ENCODE peak calls at places on chromosome 4, in seven cellular contexts. H, D, T, A, K, Y and I are unnamed samples.
A peak's percentile ranks its signal among the peaks of the same experiment; 100 is the strongest.

GRCh38 chr4:37244583-37245390 is at the start of gene NWD2:
- DNase-seq in H (peak; percentile 74), K (peak; percentile 25), A (no peak), Y (peak; percentile 11), D (no peak), T (no peak), I (no peak)

GRCh38 chr4:2598661-2599654 is 62.5 kb downstream of the FAM193A start:
- DNase-seq in T (no peak), Y (peak; percentile 51), K (peak; percentile 8), D (no peak), H (peak; percentile 71), A (peak; percentile 9), I (peak; percentile 34)

GRCh38 chr4:163611784-163612445 is 117.4 kb downstream of the TMA16 start:
- DNase-seq in T (no peak), Y (no peak), D (no peak), A (no peak), H (no peak), K (no peak), I (no peak)

GRCh38 chr4:141609243-141609642 is 27.1 kb upstream of the IL15 start:
- DNase-seq in D (no peak), T (no peak), H (no peak), A (no peak), Y (no peak), K (peak; percentile 2), I (peak; percentile 10)

GRCh38 chr4:8646296-8647093 is 53.9 kb downstream of the CPZ start:
- DNase-seq in T (no peak), K (no peak), D (no peak), H (peak; percentile 49), Y (no peak), A (no peak), I (no peak)

GRCh38 chr4:71938776-71939175 is 93.0 kb upstream of the NPFFR2 start:
- DNase-seq in A (peak; percentile 6), H (no peak), D (no peak), T (no peak), K (no peak), Y (no peak), I (no peak)

GRCh38 chr4:3291969-3292570 is 751 bp upstream of the RGS12 start:
- DNase-seq in T (no peak), K (peak; percentile 80), A (peak; percentile 11), H (peak; percentile 78), D (no peak), Y (no peak), I (no peak)

GRCh38 chr4:33297091-33297490 is 2576.9 kb downstream of the PCDH7 start:
- DNase-seq in A (no peak), K (no peak), D (no peak), T (no peak), Y (no peak), H (no peak), I (no peak)

GRCh38 chr4:173937871-173938270 is 345.6 kb downstream of the FBXO8 start:
- DNase-seq in D (no peak), Y (no peak), H (no peak), A (no peak), T (no peak), K (peak; percentile 17), I (no peak)

GRCh38 chr4:88320780-88321373 is 36.5 kb upstream of the PPM1K start:
- DNase-seq in Y (peak; percentile 50), H (peak; percentile 73), T (peak; percentile 7), A (no peak), K (peak; percentile 3), D (no peak), I (peak; percentile 4)

GRCh38 chr4:1695913-1696312 is 11.8 kb upstream of the FAM53A start:
- DNase-seq in A (no peak), K (no peak), D (no peak), T (no peak), Y (no peak), H (no peak), I (no peak)

GRCh38 chr4:134160211-134160610 is 41.4 kb downstream of the PABPC4L start:
- DNase-seq in H (peak; percentile 75), T (no peak), D (no peak), Y (no peak), A (no peak), K (no peak), I (no peak)

GRCh38 chr4:75673959-75674328 is 733 bp upstream of the G3BP2 start:
- DNase-seq in T (no peak), A (no peak), H (peak; percentile 78), D (no peak), K (no peak), Y (no peak), I (no peak)

GRCh38 chr4:61200195-61200990 is at the start of gene ADGRL3:
- DNase-seq in K (peak; percentile 9), H (peak; percentile 90), A (peak; percentile 3), T (no peak), D (no peak), Y (peak; percentile 4), I (no peak)

GRCh38 chr4:183141997-183142396 is 42.9 kb downstream of the WWC2 start:
- DNase-seq in T (no peak), K (no peak), H (no peak), D (no peak), Y (no peak), A (no peak), I (no peak)

GRCh38 chr4:126778348-126778747 is 854.4 kb upstream of the INTU start:
- DNase-seq in K (peak; percentile 87), T (no peak), Y (no peak), H (no peak), A (peak; percentile 85), D (peak; percentile 72), I (peak; percentile 71)

GRCh38 chr4:87188932-87189331 is 31.5 kb downstream of the KLHL8 start:
- DNase-seq in D (no peak), Y (no peak), H (no peak), K (no peak), A (no peak), T (no peak), I (no peak)

GRCh38 chr4:56786955-56787354 is 34.5 kb downstream of the SPINK2 start:
- DNase-seq in Y (no peak), T (no peak), K (peak; percentile 76), D (peak; percentile 75), H (peak; percentile 84), A (peak; percentile 95), I (peak; percentile 17)

GRCh38 chr4:39976945-39977488 is 694 bp downstream of the PDS5A start:
- DNase-seq in D (no peak), H (peak; percentile 68), A (no peak), T (peak; percentile 37), Y (peak; percentile 36), K (peak; percentile 56), I (peak; percentile 36)

GRCh38 chr4:188660796-188661195 is 521.6 kb downstream of the TRIML1 start:
- DNase-seq in Y (no peak), A (no peak), D (no peak), T (no peak), K (no peak), H (peak; percentile 69), I (no peak)

GRCh38 chr4:78864405-78865024 is 74.7 kb downstream of the PAQR3 start:
- DNase-seq in D (peak; percentile 59), Y (no peak), T (no peak), K (peak; percentile 81), H (no peak), A (peak; percentile 90), I (peak; percentile 85)

GRCh38 chr4:179051211-179051610 is 1609.0 kb upstream of the AGA start:
- DNase-seq in H (no peak), D (no peak), T (no peak), Y (no peak), A (no peak), K (no peak), I (no peak)

GRCh38 chr4:107619065-107619464 is 101.0 kb downstream of the PAPSS1 start:
- DNase-seq in K (peak; percentile 90), Y (no peak), T (no peak), H (no peak), D (peak; percentile 67), A (peak; percentile 65), I (peak; percentile 44)

GRCh38 chr4:15920723-15921591 is 17.6 kb downstream of the FGFBP1 start:
- DNase-seq in K (peak; percentile 94), D (peak; percentile 96), H (no peak), T (no peak), A (peak; percentile 99), Y (no peak), I (peak; percentile 89)

GRCh38 chr4:151407466-151408379 is 1.3 kb upstream of the FHIP1A start:
- DNase-seq in H (no peak), T (peak; percentile 5), A (no peak), K (no peak), Y (peak; percentile 64), D (no peak), I (no peak)